ENCODE peak calls at places on chromosomes 13 and 19, in seven cellular contexts. M is astrocyte of the spinal cord, C is A549, W is IMR-90, X is progenitor cell of endocrine pancreas, Z is caudate nucleus, N is Ammon's horn. S is an unnamed sample.

GRCh38 chr13:73341748-73342147 is 282.9 kb downstream of the KLF5 start:
- DNase-seq in M (peak), C (no peak), W (peak), X (no peak), Z (no peak), N (peak), S (no peak)

GRCh38 chr19:54470991-54471782 is 1.9 kb downstream of the CDC42EP5 start:
- DNase-seq in M (no peak), C (no peak), W (no peak), X (no peak), Z (no peak), N (peak), S (no peak)

GRCh38 chr19:42122691-42123607 is 9.3 kb downstream of the POU2F2 start:
- DNase-seq in M (no peak), C (no peak), W (no peak), X (no peak), Z (no peak), N (no peak), S (no peak)

GRCh38 chr13:89212186-89212585 is 1541.0 kb downstream of the SLITRK5 start:
- DNase-seq in M (no peak), C (no peak), W (no peak), X (no peak), Z (no peak), N (no peak), S (no peak)

GRCh38 chr13:29480893-29481525 is 114.5 kb downstream of the SLC7A1 start:
- DNase-seq in M (no peak), C (no peak), W (no peak), X (no peak), Z (no peak), N (peak), S (no peak)

GRCh38 chr13:87274209-87274819 is 396.9 kb upstream of the SLITRK5 start:
- DNase-seq in M (peak), C (no peak), W (peak), X (peak), Z (no peak), N (peak), S (peak)

GRCh38 chr13:48242677-48243076 is 9.7 kb downstream of the ITM2B start:
- DNase-seq in M (no peak), C (no peak), W (no peak), X (no peak), Z (no peak), N (no peak), S (no peak)

GRCh38 chr13:41054212-41054877 is 7.0 kb upstream of the WBP4 start:
- DNase-seq in M (peak), C (peak), W (peak), X (no peak), Z (no peak), N (peak), S (peak)

GRCh38 chr19:17522988-17523872 is 11.8 kb downstream of the PGLS start:
- DNase-seq in M (no peak), C (no peak), W (no peak), X (no peak), Z (no peak), N (peak), S (no peak)

GRCh38 chr13:44243198-44243852 is 130.3 kb upstream of the SERP2 start:
- DNase-seq in M (peak), C (no peak), W (peak), X (no peak), Z (no peak), N (peak), S (peak)

GRCh38 chr19:53532362-53532761 is 5.6 kb upstream of the ZNF331 start:
- DNase-seq in M (no peak), C (no peak), W (no peak), X (no peak), Z (no peak), N (no peak), S (no peak)

GRCh38 chr13:76884167-76884566 is 2.0 kb downstream of the KCTD12 start:
- DNase-seq in M (peak), C (no peak), W (no peak), X (no peak), Z (no peak), N (no peak), S (peak)

GRCh38 chr19:2186071-2186846 is 22.5 kb downstream of the DOT1L start:
- DNase-seq in M (peak), C (no peak), W (peak), X (no peak), Z (no peak), N (peak), S (no peak)

GRCh38 chr13:103066991-103067390 is 774 bp upstream of the SLC10A2 start:
- DNase-seq in M (no peak), C (no peak), W (no peak), X (no peak), Z (no peak), N (no peak), S (no peak)

GRCh38 chr19:56333506-56333905 is 18.9 kb upstream of the ZSCAN5A start:
- DNase-seq in M (peak), C (peak), W (peak), X (peak), Z (no peak), N (peak), S (peak)

S was measured in BE2C.